ENCODE peak calls at places on chromosomes 16 and 17, in five cellular contexts. One of them, this sample, is unnamed. For H3K36me3 and H3K27me3, the result is how much of the 10 kb centered on the place peaks cover.

GRCh38 chr16:11087691-11088431 is 143.5 kb downstream of the CLEC16A start:
- DNase-seq in upper lobe of right lung: no peak
- DNase-seq in PC-9: peak
- DNase-seq in psoas muscle: no peak
- DNase-seq in IMR-90: peak
- DNase-seq in this sample: no peak

GRCh38 chr16:84830765-84831384 is 11.1 kb downstream of the CRISPLD2 start:
- DNase-seq in upper lobe of right lung: no peak
- DNase-seq in PC-9: no peak
- DNase-seq in psoas muscle: no peak
- DNase-seq in IMR-90: no peak
- DNase-seq in this sample: no peak

GRCh38 chr17:385195-385835 is 32.7 kb upstream of the RPH3AL start:
- DNase-seq in upper lobe of right lung: peak
- DNase-seq in PC-9: peak
- DNase-seq in psoas muscle: peak
- DNase-seq in IMR-90: no peak
- DNase-seq in this sample: no peak

GRCh38 chr17:78674595-78675315 is 97.6 kb upstream of the DNAH17 start:
- DNase-seq in upper lobe of right lung: peak
- DNase-seq in PC-9: no peak
- DNase-seq in psoas muscle: no peak
- DNase-seq in IMR-90: no peak
- DNase-seq in this sample: no peak

GRCh38 chr17:29595943-29596774 is 3.2 kb downstream of the ANKRD13B start:
- DNase-seq in upper lobe of right lung: no peak
- DNase-seq in PC-9: no peak
- DNase-seq in psoas muscle: no peak
- DNase-seq in IMR-90: no peak
- DNase-seq in this sample: no peak

GRCh38 chr17:69286257-69286656 is 40.7 kb downstream of the ABCA5 start:
- DNase-seq in upper lobe of right lung: no peak
- DNase-seq in PC-9: no peak
- DNase-seq in psoas muscle: no peak
- DNase-seq in IMR-90: no peak
- DNase-seq in this sample: no peak

GRCh38 chr17:7997186-7997585 is 5.2 kb upstream of the GUCY2D start:
- DNase-seq in upper lobe of right lung: no peak
- DNase-seq in PC-9: peak
- DNase-seq in psoas muscle: no peak
- DNase-seq in IMR-90: peak
- DNase-seq in this sample: no peak

GRCh38 chr17:15469260-15469659 is 1.8 kb upstream of the CDRT4 start:
- DNase-seq in upper lobe of right lung: no peak
- DNase-seq in PC-9: no peak
- DNase-seq in psoas muscle: peak
- DNase-seq in IMR-90: peak
- DNase-seq in this sample: no peak

GRCh38 chr17:55005520-55005919 is 37.0 kb downstream of the STXBP4 start:
- DNase-seq in upper lobe of right lung: no peak
- DNase-seq in PC-9: no peak
- DNase-seq in psoas muscle: no peak
- DNase-seq in IMR-90: peak
- DNase-seq in this sample: no peak

GRCh38 chr16:2473425-2473926 is 1.5 kb upstream of the TBC1D24 start:
- DNase-seq in upper lobe of right lung: no peak
- DNase-seq in PC-9: peak
- DNase-seq in psoas muscle: no peak
- DNase-seq in IMR-90: no peak
- DNase-seq in this sample: no peak

GRCh38 chr17:38898291-38898679 is 27.1 kb upstream of the LASP1NB start:
- DNase-seq in upper lobe of right lung: no peak
- DNase-seq in PC-9: peak
- DNase-seq in psoas muscle: no peak
- DNase-seq in IMR-90: no peak
- DNase-seq in this sample: no peak

GRCh38 chr16:58016841-58017446 is 8.6 kb upstream of the MMP15 start:
- DNase-seq in upper lobe of right lung: peak
- DNase-seq in PC-9: no peak
- DNase-seq in psoas muscle: peak
- DNase-seq in IMR-90: no peak
- DNase-seq in this sample: no peak

GRCh38 chr16:80924372-80924978 is 82.2 kb downstream of the CMC2 start:
- DNase-seq in upper lobe of right lung: no peak
- DNase-seq in PC-9: peak
- DNase-seq in psoas muscle: peak
- DNase-seq in IMR-90: peak
- DNase-seq in this sample: no peak

GRCh38 chr17:57617218-57617617 is 127.9 kb downstream of the CCDC182 start:
- DNase-seq in upper lobe of right lung: no peak
- DNase-seq in PC-9: no peak
- DNase-seq in psoas muscle: no peak
- DNase-seq in IMR-90: no peak
- DNase-seq in this sample: no peak

GRCh38 chr17:64496348-64496785 is 487 bp downstream of the POLG2 start:
- DNase-seq in upper lobe of right lung: no peak
- DNase-seq in PC-9: no peak
- DNase-seq in psoas muscle: no peak
- DNase-seq in IMR-90: no peak
- DNase-seq in this sample: no peak

GRCh38 chr17:17042851-17043667 is 802 bp downstream of the MPRIP start:
- DNase-seq in upper lobe of right lung: peak
- DNase-seq in PC-9: no peak
- DNase-seq in psoas muscle: peak
- DNase-seq in IMR-90: peak
- DNase-seq in this sample: no peak

GRCh38 chr16:68993885-68994284 is 111.6 kb upstream of the HAS3 start:
- DNase-seq in upper lobe of right lung: no peak
- DNase-seq in PC-9: no peak
- DNase-seq in psoas muscle: no peak
- DNase-seq in IMR-90: peak
- DNase-seq in this sample: peak

GRCh38 chr17:35731932-35732805 is 730 bp downstream of the RASL10B start:
- DNase-seq in upper lobe of right lung: no peak
- DNase-seq in PC-9: no peak
- DNase-seq in psoas muscle: no peak
- DNase-seq in IMR-90: no peak
- DNase-seq in this sample: no peak

GRCh38 chr17:10754109-10754508 is 24.3 kb upstream of the TMEM220 start:
- DNase-seq in upper lobe of right lung: no peak
- DNase-seq in PC-9: peak
- DNase-seq in psoas muscle: no peak
- DNase-seq in IMR-90: peak
- DNase-seq in this sample: no peak

GRCh38 chr17:35167046-35167445 is 19.4 kb downstream of the UNC45B start:
- DNase-seq in upper lobe of right lung: no peak
- DNase-seq in PC-9: no peak
- DNase-seq in psoas muscle: no peak
- DNase-seq in IMR-90: no peak
- DNase-seq in this sample: no peak

GRCh38 chr17:76240461-76241204 is at the start of gene RNF157:
- DNase-seq in upper lobe of right lung: peak
- DNase-seq in PC-9: peak
- DNase-seq in psoas muscle: peak
- DNase-seq in IMR-90: peak
- DNase-seq in this sample: no peak

GRCh38 chr17:37516131-37516561 is 26.5 kb downstream of the DUSP14 start:
- DNase-seq in upper lobe of right lung: no peak
- DNase-seq in PC-9: no peak
- DNase-seq in psoas muscle: no peak
- DNase-seq in IMR-90: peak
- DNase-seq in this sample: no peak

GRCh38 chr17:7857724-7858486 is at the start of gene CYB5D1:
- DNase-seq in upper lobe of right lung: peak
- DNase-seq in PC-9: peak
- DNase-seq in psoas muscle: peak
- DNase-seq in IMR-90: peak
- DNase-seq in this sample: peak

GRCh38 chr17:8176197-8176940 is at the start of gene TMEM107:
- DNase-seq in upper lobe of right lung: peak
- DNase-seq in PC-9: peak
- DNase-seq in psoas muscle: peak
- DNase-seq in IMR-90: peak
- DNase-seq in this sample: no peak

GRCh38 chr17:66542183-66542966 is 240.0 kb downstream of the PRKCA start:
- DNase-seq in upper lobe of right lung: no peak
- DNase-seq in PC-9: no peak
- DNase-seq in psoas muscle: no peak
- DNase-seq in IMR-90: peak
- DNase-seq in this sample: no peak

GRCh38 chr16:56477096-56477878 is 25.9 kb downstream of the OGFOD1 start:
- DNase-seq in upper lobe of right lung: no peak
- DNase-seq in PC-9: peak
- DNase-seq in psoas muscle: no peak
- DNase-seq in IMR-90: peak
- DNase-seq in this sample: peak

DNA sequence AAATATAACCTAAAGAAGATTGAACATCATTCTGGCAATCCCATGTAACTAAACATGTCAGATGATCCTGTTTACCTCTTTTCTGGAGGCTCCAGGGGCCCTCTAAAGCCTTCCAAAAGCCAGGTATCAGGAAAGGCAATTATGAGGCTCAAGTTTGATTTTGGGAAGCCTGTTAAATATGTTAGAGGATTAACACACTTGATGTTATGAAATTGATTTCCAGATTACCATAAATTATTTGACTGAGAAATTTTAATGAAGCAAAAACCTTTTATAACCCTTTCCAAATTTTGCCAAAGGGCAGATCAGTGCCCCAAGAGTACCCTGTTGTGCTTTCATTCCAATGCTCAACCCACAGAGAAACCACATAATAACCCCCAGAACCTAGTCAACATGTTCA is 29.3 kb downstream of the PHKB start:
- DNase-seq in upper lobe of right lung: no peak
- DNase-seq in PC-9: no peak
- DNase-seq in psoas muscle: no peak
- DNase-seq in IMR-90: no peak
- DNase-seq in this sample: no peak
- H3K36me3 ChIP-seq in upper lobe of right lung: under half
- H3K36me3 ChIP-seq in PC-9: under half
- H3K36me3 ChIP-seq in psoas muscle: under half
- H3K36me3 ChIP-seq in IMR-90: under half
- H3K36me3 ChIP-seq in this sample: under half

DNA sequence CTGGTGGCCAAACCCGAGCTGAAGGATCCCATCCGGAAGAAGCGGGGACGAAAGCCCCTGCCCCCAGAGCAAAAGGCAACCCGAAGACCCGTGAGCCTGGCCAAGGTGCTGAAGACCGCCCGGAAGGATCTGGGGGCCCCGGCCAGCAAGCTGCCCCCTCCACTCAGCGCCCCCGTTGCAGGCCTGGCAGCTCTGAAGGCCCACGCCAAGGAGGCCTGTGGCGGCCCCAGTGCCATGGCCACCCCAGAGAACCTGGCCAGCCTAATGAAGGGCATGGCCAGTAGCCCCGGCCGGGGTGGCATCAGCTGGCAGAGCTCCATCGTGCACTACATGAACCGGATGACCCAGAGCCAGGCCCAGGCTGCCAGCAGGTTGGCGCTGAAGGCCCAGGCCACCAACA is 5.9 kb downstream of the CBX2 start:
- DNase-seq in upper lobe of right lung: peak
- DNase-seq in PC-9: no peak
- DNase-seq in psoas muscle: no peak
- DNase-seq in IMR-90: no peak
- DNase-seq in this sample: no peak
- H3K27me3 ChIP-seq in upper lobe of right lung: half or more
- H3K27me3 ChIP-seq in PC-9: under half
- H3K27me3 ChIP-seq in psoas muscle: under half
- H3K27me3 ChIP-seq in IMR-90: under half
- H3K27me3 ChIP-seq in this sample: under half

DNA sequence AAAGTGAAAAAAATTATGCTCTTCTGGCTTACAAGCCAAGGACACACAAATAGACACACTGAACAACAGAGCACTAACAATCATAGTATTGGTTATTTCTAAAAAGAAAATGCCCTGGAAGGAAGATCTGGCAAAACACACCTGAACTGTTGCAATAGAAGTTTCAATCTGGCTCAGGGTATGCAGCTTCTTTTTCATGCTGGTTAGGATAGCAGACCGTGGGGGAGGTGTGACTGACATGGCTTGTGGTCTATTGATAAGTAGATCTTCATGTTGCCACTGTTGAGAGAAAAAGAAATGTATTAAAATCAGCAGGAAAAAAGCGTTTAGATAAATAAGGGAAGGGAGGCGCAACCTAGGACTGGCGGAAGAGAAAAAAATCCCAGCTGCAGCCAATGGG is 26.5 kb upstream of the ARL6IP1 start:
- DNase-seq in upper lobe of right lung: no peak
- DNase-seq in PC-9: no peak
- DNase-seq in psoas muscle: no peak
- DNase-seq in IMR-90: no peak
- DNase-seq in this sample: no peak
- H3K36me3 ChIP-seq in upper lobe of right lung: half or more
- H3K36me3 ChIP-seq in PC-9: under half
- H3K36me3 ChIP-seq in psoas muscle: half or more
- H3K36me3 ChIP-seq in IMR-90: under half
- H3K36me3 ChIP-seq in this sample: under half

DNA sequence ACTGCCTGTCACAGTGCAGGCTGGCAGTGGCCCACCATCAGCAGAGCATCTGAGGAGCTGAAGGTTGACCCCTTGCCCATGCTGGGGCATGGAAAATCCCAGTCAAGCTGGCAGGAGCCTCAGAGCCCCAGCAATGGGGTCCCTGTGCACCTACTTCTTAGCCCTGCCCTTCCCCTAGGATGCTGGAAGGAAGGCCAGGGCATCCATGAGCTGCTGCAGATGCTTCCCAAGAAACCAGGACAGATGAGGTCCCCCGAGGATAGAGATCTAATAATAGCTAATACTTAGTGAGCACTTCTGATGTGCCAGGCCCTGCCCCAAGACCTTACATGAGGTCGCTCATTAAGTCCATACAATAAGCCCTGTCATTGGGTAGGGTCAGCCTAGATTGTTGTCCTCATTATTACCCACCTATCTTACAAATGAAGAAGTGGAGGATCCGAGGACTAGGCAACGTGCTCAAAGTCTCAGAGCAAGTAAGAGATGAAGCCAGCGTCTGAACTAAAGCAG is 175.2 kb downstream of the WSCD1 start:
- DNase-seq in upper lobe of right lung: no peak
- DNase-seq in PC-9: no peak
- DNase-seq in psoas muscle: no peak
- DNase-seq in IMR-90: no peak
- DNase-seq in this sample: no peak
- H3K27me3 ChIP-seq in upper lobe of right lung: under half
- H3K27me3 ChIP-seq in PC-9: half or more
- H3K27me3 ChIP-seq in psoas muscle: under half
- H3K27me3 ChIP-seq in IMR-90: under half
- H3K27me3 ChIP-seq in this sample: under half

This sample was measured in kidney epithelial cell.